ENCODE peak calls at places on chromosomes 11 and 22, in eight cellular contexts. M is A549; R is astrocyte of the cerebellum; J is B cell; Z is ovary; V is stomach; B is CD4-positive, alpha-beta T cell; S is retinal pigment epithelial cell. E is an unnamed sample.

GRCh38 chr11:8207080-8208000 is 38.5 kb upstream of the RIC3 start:
- DNase-seq in M (no peak), R (no peak), J (no peak), Z (no peak), V (peak; percentile 17), B (no peak), S (no peak), E (no peak)

GRCh38 chr11:114617157-114618124 is 21.9 kb upstream of the NXPE4 start:
- DNase-seq in M (no peak), R (no peak), J (no peak), Z (no peak), V (no peak), B (no peak), S (no peak), E (no peak)

GRCh38 chr11:86341382-86341781 is 33.3 kb upstream of the CCDC81 start:
- DNase-seq in M (no peak), R (no peak), J (no peak), Z (no peak), V (no peak), B (no peak), S (no peak), E (no peak)

GRCh38 chr11:10622957-10623787 is 54.7 kb upstream of the LYVE1 start:
- DNase-seq in M (no peak), R (no peak), J (peak; percentile 67), Z (no peak), V (no peak), B (no peak), S (no peak), E (no peak)

GRCh38 chr11:63610604-63611394 is 3.4 kb downstream of the PLAAT3 start:
- DNase-seq in M (no peak), R (no peak), J (no peak), Z (no peak), V (peak; percentile 21), B (no peak), S (no peak), E (no peak)

GRCh38 chr11:46256540-46257001 is 20.9 kb upstream of the CREB3L1 start:
- DNase-seq in M (no peak), R (no peak), J (no peak), Z (no peak), V (no peak), B (no peak), S (no peak), E (no peak)

GRCh38 chr22:46815896-46816721 is 53.7 kb downstream of the TBC1D22A start:
- DNase-seq in M (no peak), R (no peak), J (no peak), Z (no peak), V (no peak), B (no peak), S (no peak), E (no peak)

GRCh38 chr11:2902784-2903671 is 17.5 kb upstream of the CDKN1C start:
- DNase-seq in M (no peak), R (no peak), J (no peak), Z (peak; percentile 36), V (peak; percentile 66), B (no peak), S (no peak), E (no peak)

GRCh38 chr11:58179648-58180047 is 9.2 kb upstream of the OR9Q2 start:
- DNase-seq in M (no peak), R (no peak), J (no peak), Z (no peak), V (no peak), B (no peak), S (no peak), E (no peak)

GRCh38 chr22:23315341-23315917 is 135.1 kb downstream of the BCR start:
- DNase-seq in M (peak; percentile 13), R (peak; percentile 20), J (peak; percentile 68), Z (peak; percentile 86), V (peak; percentile 73), B (peak; percentile 55), S (no peak), E (peak; percentile 66)

GRCh38 chr11:110971110-110971509 is 258.9 kb upstream of the ARHGAP20 start:
- DNase-seq in M (no peak), R (peak; percentile 38), J (no peak), Z (no peak), V (no peak), B (no peak), S (peak; percentile 51), E (no peak)

GRCh38 chr22:40385041-40385782 is 14.8 kb downstream of the SGSM3 start:
- DNase-seq in M (no peak), R (no peak), J (peak; percentile 74), Z (no peak), V (no peak), B (peak; percentile 31), S (no peak), E (no peak)

GRCh38 chr11:15073361-15074205 is at the start of gene CALCB:
- DNase-seq in M (no peak), R (no peak), J (no peak), Z (no peak), V (no peak), B (no peak), S (no peak), E (no peak)

GRCh38 chr11:24515632-24516031 is 18.8 kb downstream of the LUZP2 start:
- DNase-seq in M (no peak), R (no peak), J (no peak), Z (no peak), V (no peak), B (no peak), S (no peak), E (no peak)
- TF ChIP-seq CTCF in M (no peak), R (no peak), J (no peak), Z (no peak), V (no peak), B (no peak), S (peak; percentile 7), E (no peak)

DNA sequence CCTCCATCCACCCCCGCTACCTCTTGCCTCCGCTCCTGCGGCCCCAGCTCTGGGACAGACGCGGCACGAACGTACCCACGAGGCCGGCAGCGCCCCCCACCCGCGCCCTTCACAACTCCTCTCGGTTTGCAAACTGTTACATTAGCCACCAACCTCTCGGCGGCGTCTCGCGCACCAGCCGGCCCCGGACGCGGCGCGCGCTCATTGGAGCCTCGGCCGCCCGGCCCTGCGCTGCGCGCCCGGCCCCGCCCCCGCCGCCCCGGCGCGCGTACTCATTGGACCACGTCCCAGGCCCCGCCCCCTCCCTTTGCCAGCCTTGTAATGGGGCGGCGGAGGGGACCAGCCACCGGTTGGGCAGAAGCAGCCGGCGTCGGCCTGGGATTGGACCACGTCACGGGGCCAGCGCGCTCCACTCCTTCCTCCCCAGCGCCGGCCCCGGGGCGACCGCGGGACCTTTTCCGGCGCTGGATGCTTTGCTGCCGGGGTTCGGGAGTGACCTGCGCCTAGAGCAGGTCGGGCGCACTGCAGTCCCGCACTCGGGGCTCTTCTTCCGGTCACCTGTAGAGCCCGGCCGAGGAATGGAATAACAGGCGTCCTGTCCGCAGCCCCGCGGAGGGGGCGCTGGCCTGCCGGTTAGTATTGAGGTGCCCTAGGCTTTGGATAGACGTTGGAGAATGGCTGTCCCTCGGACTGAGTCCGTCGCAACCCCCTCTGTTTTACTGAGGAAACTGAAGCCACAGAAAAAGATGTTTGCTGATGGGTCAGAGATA is at the start of gene HYOU1:
- DNase-seq in M (peak; percentile 87), R (peak; percentile 86), J (peak; percentile 99), Z (peak; percentile 99), V (peak; percentile 99), B (peak; percentile 99), S (peak; percentile 87), E (peak; percentile 98)
- TF ChIP-seq CTCF in M (no peak), R (peak; percentile 43), J (peak; percentile 6), Z (peak; percentile 37), V (no peak), B (peak; percentile 2), S (peak; percentile 32), E (peak; percentile 46)

GRCh38 chr22:17009640-17010291 is 1.7 kb upstream of the GAB4 start:
- DNase-seq in M (no peak), R (no peak), J (no peak), Z (no peak), V (no peak), B (no peak), S (no peak), E (no peak)

GRCh38 chr22:17012267-17012666 is 4.2 kb upstream of the GAB4 start:
- DNase-seq in M (no peak), R (no peak), J (no peak), Z (no peak), V (no peak), B (no peak), S (no peak), E (no peak)

GRCh38 chr22:17013396-17014100 is 5.5 kb upstream of the GAB4 start:
- DNase-seq in M (no peak), R (no peak), J (no peak), Z (no peak), V (no peak), B (no peak), S (no peak), E (no peak)

GRCh38 chr22:17007257-17007656 is 765 bp downstream of the GAB4 start:
- DNase-seq in M (no peak), R (no peak), J (no peak), Z (no peak), V (no peak), B (no peak), S (no peak), E (no peak)

GRCh38 chr22:17007852-17008731 is at the start of gene GAB4:
- DNase-seq in M (no peak), R (no peak), J (no peak), Z (no peak), V (no peak), B (no peak), S (no peak), E (no peak)
- TF ChIP-seq CTCF in M (no peak), R (no peak), J (no peak), Z (no peak), V (no peak), B (no peak), S (no peak), E (no peak)

DNA sequence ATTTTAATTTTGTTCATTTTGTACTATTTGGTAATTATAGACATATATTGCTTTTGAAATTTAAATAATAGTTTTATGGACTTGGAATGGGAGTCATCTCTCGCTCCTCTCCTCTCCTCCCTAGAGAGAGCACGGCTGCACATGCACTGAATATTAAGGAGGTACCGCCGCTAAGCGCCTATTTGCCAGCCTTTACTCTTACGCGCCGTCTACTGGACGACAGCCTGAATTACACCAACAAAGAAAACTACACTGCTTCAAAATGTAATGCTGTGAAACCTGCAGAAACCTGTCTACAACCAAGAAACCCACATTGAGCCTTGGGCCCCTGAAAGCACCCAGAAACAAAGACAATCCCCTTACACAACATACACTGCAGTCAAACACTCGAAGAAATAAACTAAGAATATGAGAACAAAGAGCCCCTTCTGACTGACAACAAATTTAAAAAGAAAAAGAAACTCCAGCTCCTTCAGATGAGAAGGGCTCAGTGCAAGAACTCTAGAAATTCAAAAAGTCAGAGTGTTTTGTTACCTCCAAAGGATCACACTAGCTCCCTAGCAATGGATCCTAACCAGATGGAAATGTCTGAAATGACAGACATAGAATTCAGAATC is 737.2 kb downstream of the LRRC4C start:
- DNase-seq in M (peak; percentile 2), R (no peak), J (no peak), Z (no peak), V (no peak), B (no peak), S (no peak), E (peak; percentile 49)
- TF ChIP-seq CTCF in M (peak; percentile 34), R (peak; percentile 64), J (peak; percentile 11), Z (no peak), V (no peak), B (no peak), S (peak; percentile 64), E (peak; percentile 79)

DNA sequence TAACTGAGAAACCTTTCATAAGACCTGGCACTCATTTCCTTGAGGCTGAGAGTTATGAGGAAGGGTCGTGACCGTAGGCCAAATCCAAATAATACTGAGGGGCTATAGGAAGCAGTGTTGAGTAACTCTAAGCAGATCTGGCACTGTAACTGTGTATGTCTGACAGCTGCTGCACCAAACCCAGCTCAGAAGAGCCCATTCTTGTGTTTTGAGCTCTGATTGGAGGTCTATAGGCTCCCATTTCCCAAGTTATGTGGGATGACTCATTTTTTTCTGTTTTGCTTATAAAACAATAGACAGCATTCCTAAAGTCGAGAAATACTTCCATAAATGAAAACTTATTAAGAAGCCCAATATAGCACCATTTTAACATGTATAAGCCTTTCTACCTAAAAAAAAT is 645.8 kb downstream of the DLG2 start:
- DNase-seq in M (no peak), R (no peak), J (no peak), Z (no peak), V (no peak), B (no peak), S (no peak), E (no peak)
- TF ChIP-seq CTCF in M (no peak), R (no peak), J (no peak), Z (no peak), V (no peak), B (no peak), S (no peak), E (no peak)

E was measured in neural crest cell.